ENCODE peak calls at places on chromosome 16, in nine cellular contexts. Z is adrenal gland, L is RWPE1, K is heart right ventricle, X is endothelial cell, I is stomach, H is bronchial epithelial cell, J is lower lobe of right lung, U is fibroblast of lung. Y is an unnamed sample.

GRCh38 chr16:72202014-72202413 is 30.1 kb upstream of the PMFBP1 start:
- DNase-seq in L (peak), H (peak), U (no peak), X (no peak), I (no peak), Z (no peak), K (no peak), J (no peak), Y (no peak)

GRCh38 chr16:792221-792995 is 4.0 kb downstream of the CHTF18 start:
- DNase-seq in U (no peak), X (no peak), L (no peak), K (no peak), H (no peak), J (no peak), I (no peak), Z (no peak), Y (no peak)

GRCh38 chr16:58025351-58026138 is at the start of gene MMP15:
- DNase-seq in I (peak), Z (peak), U (peak), K (peak), H (peak), X (peak), J (peak), L (peak), Y (peak)

GRCh38 chr16:67528222-67528869 is at the start of gene RIPOR1:
- DNase-seq in I (peak), Z (peak), J (peak), L (no peak), U (no peak), H (no peak), X (no peak), K (peak), Y (peak)

GRCh38 chr16:12704492-12705111 is 99.1 kb downstream of the CPPED1 start:
- DNase-seq in J (no peak), I (no peak), Z (no peak), X (no peak), K (no peak), L (no peak), H (no peak), U (no peak), Y (no peak)

GRCh38 chr16:22732315-22732840 is 81.6 kb upstream of the HS3ST2 start:
- DNase-seq in I (no peak), J (no peak), K (no peak), Z (no peak), H (no peak), X (no peak), L (no peak), U (no peak), Y (no peak)

GRCh38 chr16:68328860-68329370 is 18.1 kb downstream of the PRMT7 start:
- DNase-seq in U (no peak), K (no peak), H (no peak), L (no peak), X (no peak), J (no peak), I (no peak), Z (no peak), Y (no peak)

GRCh38 chr16:21159281-21159951 is 942 bp downstream of the LDAF1 start:
- DNase-seq in U (peak), K (peak), Z (peak), I (peak), X (peak), H (peak), L (peak), J (peak), Y (peak)

GRCh38 chr16:27475561-27475960 is 73.6 kb downstream of the IL21R start:
- DNase-seq in J (no peak), L (peak), I (no peak), H (peak), Z (no peak), X (no peak), K (no peak), U (peak), Y (no peak)

GRCh38 chr16:10728488-10728887 is 15.2 kb upstream of the NUBP1 start:
- DNase-seq in Z (no peak), J (no peak), K (no peak), H (no peak), I (no peak), X (no peak), U (no peak), L (no peak), Y (no peak)

GRCh38 chr16:10731790-10732189 is 11.9 kb upstream of the NUBP1 start:
- DNase-seq in Z (no peak), K (no peak), X (no peak), U (no peak), L (no peak), J (no peak), H (no peak), I (no peak), Y (no peak)

GRCh38 chr16:10728035-10728462 is 15.6 kb upstream of the NUBP1 start:
- DNase-seq in I (no peak), U (no peak), H (no peak), L (no peak), Z (no peak), K (no peak), J (no peak), X (no peak), Y (no peak)

GRCh38 chr16:10729104-10729503 is 14.5 kb upstream of the NUBP1 start:
- DNase-seq in Z (no peak), K (no peak), U (no peak), H (no peak), L (no peak), X (no peak), I (no peak), J (no peak), Y (no peak)

DNA sequence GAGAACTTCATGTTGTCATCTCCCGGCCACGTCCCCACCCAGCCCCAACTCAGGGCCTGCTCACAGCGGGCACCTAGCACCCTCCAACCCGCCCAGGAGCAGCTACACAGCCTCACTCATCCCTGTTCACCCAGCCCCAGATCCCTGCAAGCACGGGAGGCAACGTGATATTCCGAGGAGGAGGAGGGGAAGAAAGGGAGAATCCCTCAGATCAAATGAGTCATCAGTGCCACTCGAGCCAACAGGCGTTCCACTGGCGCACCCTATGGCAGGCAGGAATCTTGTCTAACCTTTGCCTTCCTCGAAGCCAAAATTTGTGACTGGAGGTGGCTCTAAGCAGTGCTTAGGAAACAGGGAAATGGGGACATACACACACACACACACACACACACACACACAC is 14.0 kb upstream of the NUBP1 start:
- DNase-seq in Z (peak), H (peak), K (no peak), I (no peak), J (no peak), L (peak), X (no peak), U (peak), Y (peak)
- TF ChIP-seq CTCF in Z (no peak), H (peak), K (no peak), I (no peak), J (no peak), L (no peak), X (no peak), U (no peak), Y (no peak)

GRCh38 chr16:84268231-84268630 is 26.4 kb upstream of the WFDC1 start:
- DNase-seq in X (no peak), H (no peak), K (no peak), U (no peak), J (no peak), I (no peak), L (no peak), Z (no peak), Y (no peak)

GRCh38 chr16:84267380-84267779 is 27.3 kb upstream of the WFDC1 start:
- DNase-seq in Z (no peak), U (no peak), H (no peak), I (no peak), J (no peak), L (no peak), X (no peak), K (no peak), Y (no peak)

GRCh38 chr16:84268661-84269060 is 26.0 kb upstream of the WFDC1 start:
- DNase-seq in U (no peak), L (no peak), J (no peak), I (no peak), Z (no peak), X (no peak), K (no peak), H (no peak), Y (no peak)

GRCh38 chr16:84262939-84263338 is 23.1 kb upstream of the KCNG4 start:
- DNase-seq in X (no peak), I (no peak), U (no peak), Z (no peak), H (no peak), J (no peak), L (no peak), K (no peak), Y (no peak)

DNA sequence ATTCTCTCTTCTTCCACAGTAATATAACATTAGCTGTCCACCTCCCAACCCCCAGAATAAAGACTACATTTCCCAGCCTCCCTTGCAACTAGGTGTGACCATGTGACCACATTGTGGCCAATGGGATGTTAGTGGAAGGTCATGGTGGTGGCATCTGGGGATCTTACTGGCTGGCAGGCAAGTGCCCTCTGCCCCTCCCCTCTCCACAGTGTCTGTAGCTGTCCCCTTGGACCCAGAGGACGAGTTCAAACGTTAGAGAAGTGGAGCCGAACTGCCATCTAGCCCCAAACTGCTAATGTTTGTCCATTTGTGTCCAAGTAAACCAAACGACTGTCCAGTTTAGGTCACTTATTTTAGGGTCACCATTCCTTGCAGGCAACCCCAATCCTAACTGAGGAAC is 26.6 kb upstream of the KCNG4 start:
- DNase-seq in X (peak), J (no peak), L (peak), I (no peak), K (peak), U (peak), Z (peak), H (peak), Y (peak)
- TF ChIP-seq CTCF in X (no peak), J (no peak), L (no peak), I (no peak), K (no peak), U (no peak), Z (no peak), H (no peak), Y (no peak)

DNA sequence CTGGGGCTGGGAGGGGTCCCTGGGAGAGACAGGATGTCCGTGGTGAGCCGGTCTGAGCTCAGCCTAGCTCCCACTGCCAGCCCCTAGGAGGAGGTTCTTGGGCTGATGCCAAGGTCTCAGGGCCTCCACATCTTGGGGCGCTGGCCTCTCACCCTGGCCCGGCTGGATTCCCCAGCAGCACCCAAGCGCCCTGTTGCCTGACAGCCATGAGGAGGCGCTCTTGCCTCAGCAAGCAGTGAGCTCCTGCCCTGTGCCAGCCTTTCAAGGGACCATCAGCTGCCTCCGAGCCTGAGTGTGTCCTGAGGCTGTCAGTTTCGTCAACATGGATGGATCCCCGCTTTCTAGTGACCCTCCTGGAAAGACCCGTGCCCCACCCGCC is 234.9 kb upstream of the CIBAR2 start:
- DNase-seq in Z (peak), K (no peak), U (peak), J (no peak), L (no peak), X (no peak), H (peak), I (peak), Y (peak)
- TF ChIP-seq CTCF in Z (peak), K (peak), U (peak), J (peak), L (no peak), X (no peak), H (peak), I (peak), Y (peak)

GRCh38 chr16:82439678-82440293 is 187.0 kb upstream of the CDH13 start:
- DNase-seq in J (no peak), I (no peak), K (no peak), L (peak), H (no peak), U (no peak), X (peak), Z (no peak), Y (peak)
- TF ChIP-seq CTCF in J (peak), I (no peak), K (peak), L (peak), H (peak), U (peak), X (peak), Z (no peak), Y (peak)

GRCh38 chr16:66419527-66419926 is 7.6 kb upstream of the BEAN1 start:
- DNase-seq in L (no peak), X (no peak), K (no peak), H (no peak), J (no peak), I (no peak), Z (no peak), U (no peak), Y (no peak)
- TF ChIP-seq CTCF in L (no peak), X (no peak), K (no peak), H (no peak), J (no peak), I (no peak), Z (no peak), U (no peak), Y (peak)

DNA sequence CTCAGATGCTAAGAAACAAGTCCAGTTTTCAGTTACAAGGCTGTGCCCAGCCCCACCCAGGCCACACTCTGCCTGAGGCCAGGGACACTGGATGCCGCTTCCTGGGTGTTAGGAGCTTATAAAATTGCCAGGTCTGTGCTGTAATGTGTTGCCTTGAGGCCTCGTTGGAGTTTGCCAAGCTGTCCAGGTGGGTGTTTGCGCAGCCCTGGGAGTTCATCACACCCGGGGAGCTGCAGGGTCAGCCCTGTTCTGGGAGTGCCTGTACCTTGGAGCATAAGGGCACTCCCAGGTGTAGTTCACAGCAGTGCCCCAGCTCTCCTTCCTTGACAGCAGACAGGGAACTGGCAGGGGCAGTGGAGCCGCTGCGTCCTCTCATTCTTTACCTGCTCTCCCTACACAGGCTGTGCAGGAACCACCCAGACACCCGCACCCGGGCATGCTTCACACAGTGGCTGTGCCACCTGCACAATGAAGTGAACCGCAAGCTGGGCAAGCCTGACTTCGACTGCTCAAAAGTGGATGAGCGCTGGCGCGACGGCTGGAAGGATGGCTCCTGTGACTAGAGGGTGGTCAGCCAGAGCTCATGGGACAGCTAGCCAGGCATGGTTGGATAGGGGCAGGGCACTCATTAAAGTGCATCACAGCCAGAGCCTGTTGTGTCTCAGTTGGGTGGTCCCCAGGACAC is 1.6 kb downstream of the GFER start:
- DNase-seq in Z (no peak), I (no peak), J (no peak), K (no peak), X (no peak), L (no peak), H (no peak), U (no peak), Y (no peak)
- TF ChIP-seq CTCF in Z (no peak), I (no peak), J (no peak), K (no peak), X (no peak), L (no peak), H (no peak), U (no peak), Y (no peak)

DNA sequence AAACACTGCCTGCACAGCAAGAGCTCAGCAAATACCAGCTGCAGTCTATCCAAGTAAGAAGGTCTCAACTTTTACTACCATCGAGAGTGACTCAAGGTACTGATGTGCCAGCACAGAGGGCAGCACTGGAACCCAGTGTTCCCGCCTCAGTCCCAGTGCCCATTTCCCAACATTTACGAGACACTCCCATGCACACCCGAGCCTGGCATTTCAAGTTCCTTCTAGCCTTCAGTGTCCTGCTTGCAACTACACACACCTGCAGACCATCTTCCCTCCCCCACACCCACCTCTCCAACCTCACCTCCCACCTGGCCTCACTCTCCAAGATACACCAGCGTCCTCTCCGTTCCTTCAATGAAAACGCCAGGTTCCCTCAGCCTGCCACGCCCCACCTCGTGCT is 3.2 kb downstream of the KLHDC4 start:
- DNase-seq in X (no peak), Z (no peak), J (no peak), K (no peak), H (no peak), L (peak), I (no peak), U (no peak), Y (no peak)
- TF ChIP-seq CTCF in X (no peak), Z (no peak), J (no peak), K (no peak), H (no peak), L (no peak), I (no peak), U (no peak), Y (no peak)

DNA sequence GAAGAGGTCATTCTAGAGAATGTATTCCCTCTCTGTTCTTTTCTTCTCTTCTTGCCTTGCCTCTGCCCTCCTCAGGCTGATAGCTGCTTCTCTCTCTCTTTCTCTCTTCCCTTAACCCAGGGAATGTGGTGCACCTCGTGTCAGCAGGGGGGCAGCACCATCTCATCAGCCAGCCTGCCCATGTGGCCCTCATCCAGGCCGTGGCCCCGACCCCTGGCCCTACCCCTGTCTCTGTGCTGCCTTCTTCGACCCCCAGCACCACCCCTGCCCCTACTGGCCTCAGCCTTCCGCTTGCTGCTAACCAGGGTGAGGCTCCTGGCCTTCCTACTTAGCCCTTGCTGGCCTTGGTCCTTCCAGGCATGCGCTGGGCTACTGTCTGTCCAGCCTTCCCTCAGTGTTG is 23.5 kb downstream of the SRCAP start:
- DNase-seq in J (no peak), H (no peak), X (no peak), I (no peak), L (no peak), K (no peak), Z (no peak), U (no peak), Y (no peak)
- TF ChIP-seq CTCF in J (no peak), H (no peak), X (no peak), I (no peak), L (no peak), K (no peak), Z (no peak), U (no peak), Y (peak)

Y was measured in Calu3.